ENCODE peak calls at places on chromosomes 3 and 15, in eight cellular contexts. D, I, E, Y, Q, C, S and G are unnamed samples.

GRCh38 chr3:4988815-4989648 is 9.8 kb downstream of the BHLHE40 start:
- DNase-seq in D (no peak), I (no peak), E (no peak), Y (no peak), Q (no peak), C (peak), S (no peak), G (peak)

GRCh38 chr3:161990036-161990435 is 493.4 kb downstream of the OTOL1 start:
- DNase-seq in D (no peak), I (no peak), E (no peak), Y (no peak), Q (no peak), C (no peak), S (no peak), G (no peak)

GRCh38 chr3:16090013-16090412 is 84.5 kb upstream of the GALNT15 start:
- DNase-seq in D (no peak), I (no peak), E (no peak), Y (no peak), Q (peak), C (no peak), S (no peak), G (no peak)

GRCh38 chr3:16918683-16919025 is 33.9 kb downstream of the PLCL2 start:
- DNase-seq in D (no peak), I (no peak), E (no peak), Y (no peak), Q (no peak), C (no peak), S (no peak), G (no peak)

GRCh38 chr15:68888419-68888818 is 41.9 kb upstream of the SPESP1 start:
- DNase-seq in D (no peak), I (peak), E (no peak), Y (no peak), Q (no peak), C (no peak), S (no peak), G (no peak)

GRCh38 chr3:52062499-52062898 is 6.1 kb upstream of the DUSP7 start:
- DNase-seq in D (no peak), I (no peak), E (no peak), Y (peak), Q (peak), C (peak), S (peak), G (no peak)

GRCh38 chr3:32577621-32578556 is 7.2 kb upstream of the DYNC1LI1 start:
- DNase-seq in D (no peak), I (no peak), E (no peak), Y (peak), Q (no peak), C (no peak), S (peak), G (no peak)

GRCh38 chr3:127651516-127652172 is 21.1 kb upstream of the ABTB1 start:
- DNase-seq in D (no peak), I (no peak), E (no peak), Y (no peak), Q (no peak), C (no peak), S (no peak), G (no peak)

GRCh38 chr3:140585828-140586227 is 92.0 kb upstream of the TRIM42 start:
- DNase-seq in D (no peak), I (no peak), E (no peak), Y (no peak), Q (no peak), C (no peak), S (no peak), G (no peak)

GRCh38 chr3:161409069-161409468 is 37.8 kb upstream of the SPTSSB start:
- DNase-seq in D (no peak), I (peak), E (no peak), Y (no peak), Q (peak), C (no peak), S (no peak), G (no peak)

GRCh38 chr15:90701880-90702630 is 15.1 kb upstream of the BLM start:
- DNase-seq in D (no peak), I (peak), E (no peak), Y (no peak), Q (no peak), C (peak), S (no peak), G (no peak)

GRCh38 chr3:134039161-134039862 is 9.6 kb upstream of the SLCO2A1 start:
- DNase-seq in D (no peak), I (peak), E (peak), Y (no peak), Q (no peak), C (peak), S (no peak), G (no peak)

GRCh38 chr3:132284006-132284405 is 33.2 kb upstream of the ACP3 start:
- DNase-seq in D (no peak), I (peak), E (no peak), Y (no peak), Q (no peak), C (no peak), S (no peak), G (no peak)

GRCh38 chr3:8443829-8444791 is 57.5 kb upstream of the LMCD1 start:
- DNase-seq in D (peak), I (peak), E (peak), Y (no peak), Q (peak), C (peak), S (no peak), G (peak)

GRCh38 chr3:128210711-128211110 is 57.4 kb downstream of the EEFSEC start:
- DNase-seq in D (no peak), I (no peak), E (no peak), Y (no peak), Q (no peak), C (no peak), S (no peak), G (peak)

GRCh38 chr3:8500208-8500961 is 1.2 kb upstream of the LMCD1 start:
- DNase-seq in D (no peak), I (peak), E (peak), Y (no peak), Q (peak), C (no peak), S (no peak), G (no peak)

GRCh38 chr3:37592328-37592727 is 269.4 kb upstream of the CTDSPL start:
- DNase-seq in D (no peak), I (no peak), E (no peak), Y (no peak), Q (no peak), C (no peak), S (no peak), G (no peak)

GRCh38 chr15:68829068-68829467 is 8.4 kb upstream of the ANP32A start:
- DNase-seq in D (no peak), I (peak), E (no peak), Y (no peak), Q (peak), C (no peak), S (no peak), G (no peak)

GRCh38 chr3:58667229-58667628 is 655 bp upstream of the FAM3D start:
- DNase-seq in D (no peak), I (no peak), E (peak), Y (no peak), Q (no peak), C (no peak), S (no peak), G (no peak)

GRCh38 chr3:51876186-51876585 is 785 bp upstream of the IQCF5 start:
- DNase-seq in D (no peak), I (no peak), E (no peak), Y (no peak), Q (no peak), C (no peak), S (no peak), G (no peak)

GRCh38 chr3:51559266-51559907 is 20.9 kb downstream of the RAD54L2 start:
- DNase-seq in D (no peak), I (no peak), E (no peak), Y (no peak), Q (no peak), C (no peak), S (no peak), G (no peak)

GRCh38 chr3:159818399-159818798 is 170.2 kb upstream of the IL12A start:
- DNase-seq in D (no peak), I (peak), E (no peak), Y (no peak), Q (no peak), C (no peak), S (no peak), G (no peak)

GRCh38 chr15:79930509-79930908 is 33.7 kb upstream of the MTHFS start:
- DNase-seq in D (no peak), I (no peak), E (no peak), Y (no peak), Q (no peak), C (no peak), S (no peak), G (no peak)

GRCh38 chr15:37106490-37107001 is 6.2 kb upstream of the MEIS2 start:
- DNase-seq in D (no peak), I (peak), E (no peak), Y (no peak), Q (peak), C (no peak), S (no peak), G (no peak)

GRCh38 chr3:186385856-186386602 is 24.0 kb upstream of the DGKG start:
- DNase-seq in D (no peak), I (no peak), E (no peak), Y (no peak), Q (no peak), C (no peak), S (no peak), G (no peak)

GRCh38 chr3:67083277-67083676 is 85.2 kb downstream of the KBTBD8 start:
- DNase-seq in D (no peak), I (no peak), E (no peak), Y (peak), Q (peak), C (no peak), S (peak), G (no peak)

GRCh38 chr3:11305509-11305908 is 33.3 kb downstream of the ATG7 start:
- DNase-seq in D (no peak), I (no peak), E (no peak), Y (no peak), Q (peak), C (no peak), S (no peak), G (no peak)

GRCh38 chr3:14780927-14781507 is 37.7 kb upstream of the FGD5 start:
- DNase-seq in D (no peak), I (peak), E (peak), Y (peak), Q (peak), C (peak), S (peak), G (peak)

GRCh38 chr15:48411971-48412591 is 80.9 kb downstream of the DUT start:
- DNase-seq in D (no peak), I (no peak), E (no peak), Y (no peak), Q (peak), C (no peak), S (no peak), G (no peak)

GRCh38 chr3:188339410-188340295 is 185.7 kb downstream of the LPP start:
- DNase-seq in D (no peak), I (peak), E (no peak), Y (no peak), Q (no peak), C (no peak), S (no peak), G (no peak)

GRCh38 chr3:103002447-103002846 is 567.6 kb downstream of the ZPLD1 start:
- DNase-seq in D (no peak), I (no peak), E (no peak), Y (no peak), Q (no peak), C (no peak), S (peak), G (no peak)

GRCh38 chr15:101088311-101088710 is 163.5 kb downstream of the CHSY1 start:
- DNase-seq in D (no peak), I (no peak), E (no peak), Y (no peak), Q (no peak), C (no peak), S (no peak), G (no peak)

GRCh38 chr15:91862891-91863520 is 9.5 kb downstream of the SLCO3A1 start:
- DNase-seq in D (no peak), I (no peak), E (no peak), Y (no peak), Q (no peak), C (no peak), S (no peak), G (no peak)

GRCh38 chr3:152199069-152199838 is 69.5 kb upstream of the MBNL1 start:
- DNase-seq in D (no peak), I (no peak), E (no peak), Y (no peak), Q (no peak), C (no peak), S (no peak), G (no peak)

GRCh38 chr3:190131329-190131728 is 10.6 kb upstream of the P3H2 start:
- DNase-seq in D (no peak), I (no peak), E (peak), Y (no peak), Q (peak), C (no peak), S (no peak), G (no peak)

GRCh38 chr3:56355570-56356185 is 112.6 kb downstream of the ERC2 start:
- DNase-seq in D (no peak), I (peak), E (no peak), Y (no peak), Q (peak), C (no peak), S (peak), G (no peak)

GRCh38 chr3:70832035-70832795 is 519.8 kb upstream of the MDFIC2 start:
- DNase-seq in D (no peak), I (no peak), E (no peak), Y (no peak), Q (peak), C (no peak), S (no peak), G (no peak)

GRCh38 chr3:41711656-41712055 is 250.2 kb downstream of the ULK4 start:
- DNase-seq in D (no peak), I (peak), E (no peak), Y (peak), Q (peak), C (no peak), S (no peak), G (no peak)
- TF ChIP-seq POLR2AphosphoS5 in D (no peak), I (no peak), E (no peak), Y (no peak), Q (no peak), C (no peak), S (no peak), G (no peak)

DNA sequence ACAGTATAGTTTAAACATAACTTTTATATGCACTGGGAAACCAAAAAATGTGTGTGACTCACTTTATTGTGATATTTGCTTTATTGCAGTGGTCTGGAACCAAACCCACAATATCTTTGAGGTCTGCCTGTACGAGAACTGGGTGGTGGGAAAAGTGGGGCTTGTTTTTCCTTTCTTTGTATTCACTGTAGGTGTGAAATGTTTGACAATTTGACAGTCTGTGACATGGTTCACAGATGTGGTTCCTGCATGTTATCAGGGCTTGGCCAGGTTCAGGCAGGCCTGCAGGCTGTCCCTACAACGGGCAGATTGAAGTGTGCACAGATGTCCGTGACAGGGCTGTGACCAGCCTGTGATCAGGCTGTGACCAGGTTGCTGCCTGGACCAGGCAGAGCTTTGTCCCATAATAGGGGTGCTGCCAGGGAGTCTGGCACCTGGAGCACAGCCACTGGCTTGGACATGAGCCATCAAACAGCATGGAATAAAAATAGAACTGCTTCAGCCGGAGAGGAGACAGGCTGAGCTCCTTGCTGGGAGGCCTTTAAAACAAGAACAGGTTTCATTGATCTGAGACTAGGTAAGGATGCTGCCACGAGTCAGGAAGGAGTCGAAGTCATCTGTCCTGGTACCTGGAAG is 61.0 kb downstream of the KLF13 start:
- DNase-seq in D (no peak), I (no peak), E (peak), Y (no peak), Q (no peak), C (no peak), S (no peak), G (no peak)
- TF ChIP-seq POLR2AphosphoS5 in D (no peak), I (no peak), E (peak), Y (no peak), Q (no peak), C (no peak), S (no peak), G (no peak)

GRCh38 chr3:64151335-64151871 is 73.9 kb downstream of the PRICKLE2 start:
- DNase-seq in D (no peak), I (no peak), E (no peak), Y (no peak), Q (no peak), C (no peak), S (no peak), G (no peak)

GRCh38 chr3:64152676-64153466 is 72.4 kb downstream of the PRICKLE2 start:
- DNase-seq in D (no peak), I (no peak), E (no peak), Y (no peak), Q (no peak), C (no peak), S (no peak), G (no peak)

GRCh38 chr3:64149886-64150285 is 75.4 kb downstream of the PRICKLE2 start:
- DNase-seq in D (no peak), I (no peak), E (no peak), Y (no peak), Q (no peak), C (no peak), S (no peak), G (no peak)

GRCh38 chr3:64150527-64151238 is 74.6 kb downstream of the PRICKLE2 start:
- DNase-seq in D (peak), I (no peak), E (peak), Y (no peak), Q (peak), C (peak), S (no peak), G (no peak)

DNA sequence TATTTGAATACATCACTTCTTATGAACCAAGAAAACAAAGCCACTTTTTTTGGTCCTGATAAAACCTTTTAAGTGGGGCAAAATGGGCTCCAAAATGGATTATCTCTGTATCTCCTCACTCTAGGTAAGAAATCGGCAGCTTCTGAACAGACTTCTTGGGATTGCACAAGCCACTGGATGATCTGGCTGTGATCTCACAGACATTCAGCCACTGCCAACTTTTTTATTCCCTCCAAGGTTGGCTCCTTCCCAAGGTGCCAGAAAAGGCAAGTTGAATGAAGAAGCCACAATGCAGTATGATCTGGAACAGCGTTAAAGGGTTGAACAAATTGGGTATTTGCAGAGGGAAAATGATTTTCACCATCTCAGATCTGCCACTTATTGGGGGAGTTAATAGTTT is 73.2 kb downstream of the PRICKLE2 start:
- DNase-seq in D (no peak), I (no peak), E (no peak), Y (no peak), Q (no peak), C (peak), S (no peak), G (no peak)
- TF ChIP-seq POLR2AphosphoS5 in D (no peak), I (no peak), E (peak), Y (no peak), Q (no peak), C (no peak), S (no peak), G (no peak)

GRCh38 chr3:194486540-194487288 is at the start of gene ATP13A3:
- DNase-seq in D (peak), I (peak), E (peak), Y (no peak), Q (peak), C (peak), S (peak), G (peak)

GRCh38 chr3:194484614-194485013 is 2.2 kb downstream of the ATP13A3 start:
- DNase-seq in D (no peak), I (no peak), E (no peak), Y (no peak), Q (no peak), C (no peak), S (no peak), G (no peak)

GRCh38 chr3:194485471-194485875 is 1.3 kb downstream of the ATP13A3 start:
- DNase-seq in D (no peak), I (no peak), E (no peak), Y (no peak), Q (peak), C (no peak), S (no peak), G (no peak)

GRCh38 chr3:194487289-194488006 is 646 bp upstream of the ATP13A3 start:
- DNase-seq in D (no peak), I (peak), E (peak), Y (no peak), Q (no peak), C (peak), S (no peak), G (peak)

DNA sequence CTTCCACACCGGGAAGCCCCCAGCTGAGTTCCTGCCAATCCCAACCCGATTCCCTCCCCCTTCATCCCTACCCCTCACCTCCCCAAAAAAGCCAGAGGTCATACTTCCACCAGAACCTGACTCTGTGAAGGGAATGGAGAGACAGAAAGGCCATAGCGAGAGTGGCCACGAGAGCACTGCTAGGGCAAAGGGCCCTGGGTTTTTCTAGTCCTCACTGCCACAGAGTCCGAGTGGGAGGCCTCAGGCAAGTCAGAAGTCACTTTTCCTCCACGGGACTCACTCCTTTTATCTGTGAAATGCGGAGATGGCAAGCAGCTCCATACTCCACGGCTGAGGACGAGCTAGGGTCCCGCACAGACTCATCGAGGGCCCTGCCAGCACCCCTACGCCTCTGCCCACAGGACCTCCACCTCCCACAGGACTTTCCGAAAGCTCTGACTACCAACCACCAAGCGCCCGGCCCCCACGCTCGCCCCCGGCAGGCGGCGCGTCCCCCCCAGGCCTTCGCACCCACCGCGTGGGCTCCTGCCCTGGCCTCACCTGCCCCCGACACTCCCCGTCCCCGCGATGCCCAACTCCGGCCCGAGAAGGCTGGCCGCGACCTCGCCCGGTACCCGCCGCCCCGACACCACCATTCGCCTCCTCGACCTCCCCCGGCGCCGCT is 794 bp downstream of the ATP13A3 start:
- DNase-seq in D (no peak), I (peak), E (peak), Y (no peak), Q (peak), C (peak), S (no peak), G (peak)
- TF ChIP-seq POLR2AphosphoS5 in D (peak), I (no peak), E (no peak), Y (peak), Q (no peak), C (no peak), S (no peak), G (no peak)

GRCh38 chr15:57566840-57567239 is 24.9 kb upstream of the MYZAP start:
- DNase-seq in D (no peak), I (no peak), E (peak), Y (no peak), Q (peak), C (peak), S (no peak), G (no peak)
- TF ChIP-seq POLR2AphosphoS5 in D (peak), I (no peak), E (peak), Y (no peak), Q (peak), C (peak), S (no peak), G (no peak)

GRCh38 chr3:79005084-79005483 is 762.7 kb downstream of the ROBO1 start:
- DNase-seq in D (no peak), I (no peak), E (no peak), Y (no peak), Q (no peak), C (no peak), S (no peak), G (no peak)
- TF ChIP-seq POLR2AphosphoS5 in D (no peak), I (no peak), E (no peak), Y (no peak), Q (no peak), C (no peak), S (no peak), G (no peak)